ENCODE peak calls at places on chromosomes 1 and 21, in six cellular contexts. B is heart left ventricle, H is Peyer's patch, X is lower leg skin, O is NB4, J is stomach. K is an unnamed sample.

GRCh38 chr21:33403128-33403785 is at the start of gene IFNGR2:
- DNase-seq in B (peak; percentile 58), H (peak; percentile 68), X (no peak), O (peak; percentile 66), J (peak; percentile 43), K (no peak)

GRCh38 chr1:242523968-242524570 is 428 bp downstream of the PLD5 start:
- DNase-seq in B (peak; percentile 22), H (peak; percentile 51), X (no peak), O (no peak), J (no peak), K (peak; percentile 18)

GRCh38 chr1:25566730-25567341 is 23.4 kb downstream of the LDLRAP1 start:
- DNase-seq in B (peak; percentile 61), H (no peak), X (no peak), O (no peak), J (no peak), K (peak; percentile 56)

GRCh38 chr1:89516055-89516454 is 8.6 kb upstream of the LRRC8B start:
- DNase-seq in B (no peak), H (no peak), X (no peak), O (peak; percentile 79), J (no peak), K (no peak)

GRCh38 chr1:114078116-114078515 is 75.6 kb downstream of the SYT6 start:
- DNase-seq in B (no peak), H (no peak), X (peak; percentile 10), O (no peak), J (no peak), K (no peak)

GRCh38 chr1:54894271-54894670 is 7.3 kb upstream of the DHCR24 start:
- DNase-seq in B (no peak), H (no peak), X (no peak), O (no peak), J (no peak), K (no peak)

GRCh38 chr1:202998836-202999750 is 8.1 kb upstream of the TMEM183A start:
- DNase-seq in B (peak; percentile 39), H (no peak), X (no peak), O (peak; percentile 74), J (peak; percentile 64), K (no peak)

GRCh38 chr21:41648591-41649031 is 118.2 kb downstream of the RIPK4 start:
- DNase-seq in B (no peak), H (no peak), X (no peak), O (peak; percentile 62), J (no peak), K (no peak)

GRCh38 chr1:29758764-29759499 is 522.6 kb downstream of the PTPRU start:
- DNase-seq in B (no peak), H (no peak), X (peak; percentile 65), O (no peak), J (no peak), K (no peak)

GRCh38 chr1:223659711-223660110 is 5.8 kb downstream of the CAPN8 start:
- DNase-seq in B (no peak), H (no peak), X (no peak), O (no peak), J (no peak), K (no peak)

GRCh38 chr1:116498789-116499628 is 71.8 kb downstream of the CD58 start:
- DNase-seq in B (peak; percentile 54), H (no peak), X (peak; percentile 81), O (peak; percentile 81), J (no peak), K (no peak)

GRCh38 chr1:48061162-48062136 is 64.3 kb upstream of the TRABD2B start:
- DNase-seq in B (peak; percentile 57), H (no peak), X (no peak), O (peak; percentile 52), J (peak; percentile 52), K (peak; percentile 57)

GRCh38 chr1:22380024-22380785 is 71.4 kb upstream of the ZBTB40 start:
- DNase-seq in B (no peak), H (no peak), X (no peak), O (peak; percentile 39), J (no peak), K (no peak)

GRCh38 chr1:3195966-3196515 is 127.0 kb downstream of the PRDM16 start:
- DNase-seq in B (no peak), H (no peak), X (no peak), O (no peak), J (no peak), K (no peak)

GRCh38 chr1:156896490-156897033 is 3.0 kb downstream of the PEAR1 start:
- DNase-seq in B (no peak), H (no peak), X (no peak), O (no peak), J (no peak), K (no peak)

GRCh38 chr1:117290855-117291254 is 76.4 kb upstream of the MAN1A2 start:
- DNase-seq in B (no peak), H (no peak), X (no peak), O (no peak), J (no peak), K (no peak)

GRCh38 chr1:76759171-76759860 is 108.0 kb upstream of the ST6GALNAC5 start:
- DNase-seq in B (no peak), H (no peak), X (no peak), O (no peak), J (no peak), K (no peak)

GRCh38 chr1:178818416-178818815 is 52.5 kb downstream of the ANGPTL1 start:
- DNase-seq in B (no peak), H (no peak), X (no peak), O (no peak), J (no peak), K (no peak)

GRCh38 chr1:181100015-181100905 is 11.8 kb downstream of the IER5 start:
- DNase-seq in B (no peak), H (no peak), X (no peak), O (peak; percentile 56), J (no peak), K (no peak)

GRCh38 chr1:153534226-153534932 is 1.4 kb downstream of the S100A6 start:
- DNase-seq in B (no peak), H (peak; percentile 38), X (peak; percentile 86), O (no peak), J (no peak), K (no peak)

GRCh38 chr1:153532161-153532560 is 3.6 kb downstream of the S100A6 start:
- DNase-seq in B (no peak), H (no peak), X (no peak), O (peak; percentile 85), J (no peak), K (no peak)

GRCh38 chr1:153531638-153532037 is 4.2 kb downstream of the S100A6 start:
- DNase-seq in B (no peak), H (no peak), X (no peak), O (no peak), J (no peak), K (no peak)

GRCh38 chr1:153533689-153534201 is 2.0 kb downstream of the S100A6 start:
- DNase-seq in B (peak; percentile 46), H (peak; percentile 75), X (peak; percentile 96), O (no peak), J (no peak), K (no peak)

DNA sequence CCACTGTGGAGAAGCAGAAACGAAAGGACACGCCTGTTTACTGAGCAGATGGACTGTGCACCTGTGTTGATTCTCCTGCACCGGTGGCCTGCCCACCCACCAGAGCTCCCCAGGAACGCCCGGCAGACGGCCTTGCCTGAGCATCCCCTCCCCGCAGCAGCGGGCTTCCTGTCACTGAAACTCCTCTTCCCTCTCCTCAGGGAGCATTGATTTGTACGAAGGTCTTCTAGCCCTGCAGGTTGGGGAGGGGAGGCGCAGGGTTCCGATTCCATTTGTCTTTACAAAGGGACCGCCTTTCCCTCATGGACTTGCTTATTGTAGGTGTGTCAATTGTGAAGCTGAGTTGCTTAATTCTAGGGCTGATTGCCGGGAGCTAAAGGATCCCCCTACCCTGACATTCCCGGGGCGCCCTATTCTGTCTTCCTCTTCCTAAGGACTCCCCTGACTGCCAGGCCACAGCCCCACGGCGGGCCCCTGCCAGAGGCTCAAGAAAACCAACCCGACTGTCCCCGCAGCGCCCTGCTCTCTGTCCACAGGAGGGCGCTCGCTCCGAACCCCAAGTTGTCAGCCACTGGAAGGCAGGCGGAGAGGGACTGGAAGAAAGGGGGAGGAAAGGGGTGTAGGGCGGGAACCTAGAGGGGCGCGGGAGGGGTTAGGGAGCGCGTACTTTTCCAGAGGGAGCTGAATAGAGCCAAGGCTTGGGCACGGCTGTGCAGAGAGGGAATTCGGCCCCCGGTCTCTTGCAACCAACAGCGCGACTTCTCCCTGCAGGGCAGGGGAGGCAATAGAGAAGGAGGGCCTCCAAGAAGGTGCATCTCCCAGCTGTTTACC is 2.8 kb downstream of the S100A6 start:
- DNase-seq in B (peak; percentile 84), H (peak; percentile 94), X (peak; percentile 98), O (peak; percentile 78), J (peak; percentile 88), K (peak; percentile 81)
- TF ChIP-seq POLR2A in B (no peak), H (peak; percentile 75), X (no peak), O (no peak), J (no peak), K (no peak)

GRCh38 chr1:208079161-208079560 is 165.0 kb downstream of the PLXNA2 start:
- DNase-seq in B (no peak), H (no peak), X (no peak), O (no peak), J (no peak), K (no peak)
- TF ChIP-seq POLR2A in B (no peak), H (no peak), X (no peak), O (no peak), J (no peak), K (no peak)

GRCh38 chr1:32007591-32007940 is 6.1 kb upstream of the KHDRBS1 start:
- DNase-seq in B (no peak), H (no peak), X (peak; percentile 59), O (no peak), J (no peak), K (no peak)
- TF ChIP-seq POLR2A in B (no peak), H (no peak), X (no peak), O (no peak), J (no peak), K (no peak)

DNA sequence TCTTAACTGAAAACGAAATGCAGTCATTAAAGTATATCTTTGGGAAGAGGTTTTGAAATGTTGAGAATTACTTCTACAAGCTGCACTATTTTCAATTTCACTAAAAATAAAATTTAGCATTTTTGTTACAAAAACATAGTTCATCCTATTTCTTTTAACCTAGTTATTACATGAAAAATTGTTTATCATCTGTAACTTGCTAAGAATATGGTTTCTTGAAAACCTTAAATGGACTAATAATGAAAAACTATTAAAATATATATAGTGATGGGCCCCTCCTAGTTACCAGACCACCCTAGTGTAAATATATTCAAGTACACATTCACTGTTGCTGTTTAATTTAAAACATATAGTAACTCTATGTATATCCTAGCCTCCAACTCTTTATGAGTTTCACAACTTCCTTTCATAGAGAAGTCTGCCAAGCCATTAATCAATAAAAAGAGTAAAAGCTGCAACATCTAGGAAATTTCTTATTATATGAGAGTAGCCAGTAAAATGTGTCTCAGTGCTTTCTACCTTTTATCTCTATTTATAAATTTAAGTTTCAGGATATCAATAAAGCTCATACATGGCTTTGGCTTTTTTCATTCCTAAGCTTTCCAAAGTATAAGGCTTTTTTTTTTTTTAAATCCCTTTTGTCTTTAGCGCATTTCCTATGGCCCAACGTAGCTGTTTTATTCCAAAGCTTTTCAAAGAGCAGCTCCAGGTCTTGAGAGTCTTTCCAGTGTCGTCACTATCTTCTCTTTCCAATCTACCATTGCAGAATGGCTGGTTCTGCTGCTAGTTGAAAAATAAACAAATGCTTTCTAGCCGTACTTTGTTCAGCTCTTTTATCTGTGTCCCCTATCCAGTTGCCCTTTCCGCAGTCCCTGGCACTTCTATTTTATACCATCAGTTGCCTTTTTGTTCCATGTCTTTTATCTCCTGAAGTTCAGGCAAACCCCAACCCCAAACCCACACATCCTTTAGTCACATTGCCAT is 6.5 kb downstream of the IRF2BP2 start:
- DNase-seq in B (no peak), H (no peak), X (no peak), O (peak; percentile 57), J (no peak), K (no peak)
- TF ChIP-seq POLR2A in B (no peak), H (peak; percentile 7), X (no peak), O (no peak), J (peak; percentile 46), K (no peak)

K was measured in breast epithelium.